ENCODE peak calls at places on chromosomes 1 and 21, in eight cellular contexts. W is Peyer's patch, I is A549, L is hepatocyte, F is H9, Z is dorsolateral prefrontal cortex, J is colonic mucosa, Y is nephron progenitor cell. O is an unnamed sample.
A peak's percentile ranks its signal among the peaks of the same experiment; 100 is the strongest.

GRCh38 chr1:232899278-232899677 is 51.1 kb upstream of the NTPCR start:
- DNase-seq in J (no peak), Z (no peak), Y (no peak), I (no peak), W (no peak), F (no peak), L (no peak), O (no peak)

GRCh38 chr1:184624051-184624450 is 130.6 kb downstream of the EDEM3 start:
- DNase-seq in Z (no peak), W (no peak), J (no peak), L (no peak), F (no peak), I (no peak), Y (no peak), O (no peak)

GRCh38 chr1:10304295-10304694 is 93.9 kb downstream of the KIF1B start:
- DNase-seq in I (no peak), W (no peak), L (no peak), F (no peak), Z (no peak), Y (no peak), J (no peak), O (no peak)

GRCh38 chr1:113905435-113905861 is 322 bp downstream of the DCLRE1B start:
- DNase-seq in F (peak; percentile 79), L (peak; percentile 34), W (no peak), Y (peak; percentile 30), Z (peak; percentile 40), J (no peak), I (no peak), O (peak; percentile 14)

GRCh38 chr1:31318146-31318545 is 21.3 kb downstream of the ZCCHC17 start:
- DNase-seq in L (no peak), F (no peak), I (no peak), Z (no peak), Y (no peak), J (no peak), W (no peak), O (no peak)

GRCh38 chr1:2941907-2942306 is 79.4 kb upstream of the ACTRT2 start:
- DNase-seq in I (no peak), F (no peak), W (no peak), J (no peak), L (no peak), Z (no peak), Y (no peak), O (no peak)

GRCh38 chr1:56547977-56548376 is 31.4 kb downstream of the PLPP3 start:
- DNase-seq in L (no peak), F (no peak), W (peak; percentile 53), J (peak; percentile 42), I (no peak), Y (no peak), Z (no peak), O (no peak)

GRCh38 chr1:175599212-175599681 is 144.1 kb downstream of the TNR start:
- DNase-seq in L (peak; percentile 20), J (no peak), Y (peak; percentile 80), Z (no peak), I (no peak), W (peak; percentile 84), F (peak; percentile 79), O (peak; percentile 14)

GRCh38 chr1:221887091-221887746 is 145.3 kb upstream of the DUSP10 start:
- DNase-seq in Y (no peak), W (no peak), F (peak; percentile 60), L (peak; percentile 77), I (peak; percentile 73), Z (no peak), J (peak; percentile 25), O (no peak)

GRCh38 chr21:45740491-45741357 is 97.2 kb downstream of the PCBP3 start:
- DNase-seq in Y (no peak), J (no peak), I (no peak), F (no peak), W (no peak), L (no peak), Z (no peak), O (no peak)
- TF ChIP-seq CTCF in Y (no peak), J (no peak), I (no peak), F (peak; percentile 25), W (no peak), L (no peak), Z (no peak), O (no peak)

GRCh38 chr1:158798531-158798930 is 17.5 kb upstream of the OR6N2 start:
- DNase-seq in I (no peak), L (no peak), Y (no peak), F (no peak), Z (no peak), W (no peak), J (no peak), O (no peak)

GRCh38 chr1:158794247-158794646 is 13.2 kb upstream of the OR6N2 start:
- DNase-seq in Y (no peak), F (no peak), Z (no peak), L (no peak), I (no peak), W (no peak), J (no peak), O (no peak)

GRCh38 chr1:158793604-158794003 is 12.6 kb upstream of the OR6N2 start:
- DNase-seq in Z (no peak), L (no peak), W (peak; percentile 54), Y (no peak), I (no peak), F (peak; percentile 61), J (no peak), O (no peak)
- TF ChIP-seq CTCF in Z (no peak), L (no peak), W (peak; percentile 18), Y (no peak), I (no peak), F (peak; percentile 79), J (no peak), O (peak; percentile 32)

DNA sequence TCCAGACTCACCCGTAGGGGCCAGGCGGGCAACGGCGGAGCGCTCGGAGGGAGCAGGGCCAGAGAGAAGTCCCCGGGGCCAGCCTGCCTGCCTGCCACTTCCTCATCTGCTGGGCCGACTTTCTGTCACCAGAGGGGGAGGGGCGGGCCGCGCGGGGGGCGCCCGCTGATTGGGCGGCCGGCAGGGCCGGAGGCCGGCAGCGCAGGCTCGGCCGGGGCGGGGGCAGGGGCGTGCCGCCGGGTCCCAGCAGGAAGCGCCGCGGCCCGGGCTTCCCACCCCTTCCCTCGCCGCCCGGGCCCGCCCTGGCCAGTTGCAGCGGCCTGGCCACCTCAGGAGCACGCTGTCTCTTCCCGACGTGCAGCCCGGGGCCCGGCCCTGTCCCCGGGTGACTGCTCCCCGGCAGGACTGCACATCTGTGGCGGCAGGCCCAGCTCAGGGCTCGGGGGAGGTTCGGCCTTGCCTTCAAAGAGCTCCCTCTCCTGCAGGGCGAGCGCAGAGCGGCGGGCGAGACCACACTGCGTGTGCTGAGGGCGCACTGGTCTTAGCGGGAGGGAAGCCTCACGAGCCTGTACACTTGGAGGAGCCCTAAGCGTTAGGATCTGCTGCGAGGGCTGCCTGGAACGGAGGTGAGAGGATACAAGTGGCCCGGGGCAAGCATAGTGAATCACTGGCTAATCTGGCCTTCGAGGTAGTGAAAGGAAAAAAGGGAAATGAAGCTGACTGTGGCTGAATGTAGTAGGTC is at the start of gene ELOVL1:
- DNase-seq in Y (peak; percentile 95), I (peak; percentile 72), Z (peak; percentile 83), W (peak; percentile 96), L (peak; percentile 96), F (peak; percentile 93), J (peak; percentile 94), O (peak; percentile 86)
- TF ChIP-seq CTCF in Y (no peak), I (no peak), Z (no peak), W (peak; percentile 38), L (peak; percentile 34), F (peak; percentile 38), J (no peak), O (peak; percentile 31)

GRCh38 chr1:110132682-110133081 is 17.6 kb upstream of the SLC6A17 start:
- DNase-seq in L (no peak), I (no peak), J (no peak), Z (no peak), Y (no peak), W (no peak), F (no peak), O (no peak)

GRCh38 chr1:110133436-110133835 is 16.9 kb upstream of the SLC6A17 start:
- DNase-seq in I (no peak), Z (no peak), L (no peak), J (no peak), F (no peak), W (no peak), Y (no peak), O (no peak)

GRCh38 chr1:110130989-110131388 is 18.7 kb downstream of the UBL4B start:
- DNase-seq in J (no peak), I (no peak), L (no peak), Z (no peak), F (no peak), Y (no peak), W (no peak), O (no peak)

GRCh38 chr1:110134050-110134595 is 16.2 kb upstream of the SLC6A17 start:
- DNase-seq in I (no peak), J (no peak), Z (no peak), L (no peak), F (no peak), W (no peak), Y (no peak), O (no peak)

GRCh38 chr1:110130113-110130591 is 17.9 kb downstream of the UBL4B start:
- DNase-seq in I (no peak), J (no peak), Z (peak; percentile 73), Y (peak; percentile 50), F (peak; percentile 81), L (no peak), W (no peak), O (no peak)
- TF ChIP-seq CTCF in I (no peak), J (no peak), Z (peak; percentile 20), Y (no peak), F (peak; percentile 62), L (peak; percentile 15), W (no peak), O (peak; percentile 47)

DNA sequence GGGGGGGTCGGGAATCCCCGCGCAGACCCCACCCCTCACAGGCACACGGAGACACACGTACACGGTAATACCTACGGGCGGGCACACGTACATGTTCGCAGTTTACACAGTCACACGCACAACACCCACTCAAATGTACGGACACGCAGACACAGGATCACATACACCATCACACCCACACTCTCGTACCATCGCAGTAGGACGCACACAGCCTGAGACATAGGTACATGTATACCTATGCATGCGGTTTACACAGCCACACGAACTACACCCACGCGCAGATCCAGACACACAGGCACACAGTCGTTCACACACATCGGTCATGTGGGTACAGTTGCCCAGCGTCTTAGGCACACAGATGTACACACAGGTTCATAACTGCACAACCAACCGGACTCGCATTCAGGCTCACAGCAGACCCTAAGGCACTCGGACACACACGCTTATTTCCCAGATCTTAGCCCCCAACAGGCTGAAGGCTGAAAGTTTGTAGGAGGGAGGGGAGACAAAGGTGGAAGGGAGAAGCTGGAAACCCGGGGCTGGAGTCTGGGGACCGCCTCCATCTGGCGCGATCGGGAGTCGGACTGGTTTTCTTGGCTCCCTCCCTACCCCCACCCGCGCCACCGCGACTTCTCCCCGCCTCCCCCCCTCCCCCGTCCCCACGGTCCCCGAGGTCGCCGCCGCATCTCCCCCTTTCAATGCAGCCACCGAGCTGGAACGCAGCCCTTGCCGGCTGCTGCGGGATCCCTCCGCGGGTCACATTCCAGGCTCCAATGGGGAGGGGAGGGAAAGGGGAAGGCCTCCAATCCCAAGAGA is 51.9 kb upstream of the SYNC start:
- DNase-seq in Y (peak; percentile 77), W (peak; percentile 57), J (peak; percentile 40), I (no peak), F (peak; percentile 80), Z (peak; percentile 48), L (peak; percentile 70), O (peak; percentile 52)
- TF ChIP-seq CTCF in Y (no peak), W (no peak), J (no peak), I (no peak), F (peak; percentile 41), Z (no peak), L (no peak), O (peak; percentile 2)

O was measured in progenitor cell of endocrine pancreas.